ENCODE peak calls at places on chromosomes 12 and 14, in eight cellular contexts. U, Z, F, O, D, I, S and R are unnamed samples.

GRCh38 chr14:101361044-101361443 is 200.3 kb upstream of the DIO3 start:
- DNase-seq in U (no peak), Z (peak; percentile 73), F (no peak), O (no peak), D (no peak), I (no peak), S (no peak), R (no peak)

GRCh38 chr12:9378430-9378835 is 170.2 kb upstream of the PZP start:
- DNase-seq in U (no peak), Z (no peak), F (no peak), O (no peak), D (no peak), I (no peak), S (no peak), R (peak; percentile 30)

GRCh38 chr14:89775161-89775560 is 179.4 kb downstream of the EFCAB11 start:
- DNase-seq in U (no peak), Z (no peak), F (no peak), O (no peak), D (no peak), I (no peak), S (no peak), R (no peak)

GRCh38 chr14:106268013-106268727 is 741.8 kb downstream of the TMEM121 start:
- DNase-seq in U (peak; percentile 93), Z (no peak), F (no peak), O (no peak), D (peak; percentile 70), I (no peak), S (no peak), R (no peak)

GRCh38 chr12:132296063-132296462 is 33.3 kb downstream of the GALNT9 start:
- DNase-seq in U (no peak), Z (no peak), F (no peak), O (no peak), D (no peak), I (no peak), S (no peak), R (no peak)

GRCh38 chr12:117143008-117143532 is 43.9 kb upstream of the TESC start:
- DNase-seq in U (no peak), Z (no peak), F (no peak), O (peak; percentile 63), D (no peak), I (peak; percentile 80), S (no peak), R (peak; percentile 88)

GRCh38 chr12:111503116-111503515 is 96.0 kb downstream of the ATXN2 start:
- DNase-seq in U (no peak), Z (no peak), F (no peak), O (no peak), D (no peak), I (peak; percentile 15), S (peak; percentile 43), R (peak; percentile 26)

GRCh38 chr14:97499790-97500481 is 702.8 kb downstream of the VRK1 start:
- DNase-seq in U (no peak), Z (no peak), F (no peak), O (no peak), D (no peak), I (no peak), S (no peak), R (no peak)

GRCh38 chr12:115983226-115983798 is 294.2 kb downstream of the MED13L start:
- DNase-seq in U (peak; percentile 15), Z (no peak), F (no peak), O (no peak), D (no peak), I (no peak), S (peak; percentile 13), R (no peak)

GRCh38 chr12:124495194-124495983 is 72.0 kb downstream of the NCOR2 start:
- DNase-seq in U (no peak), Z (no peak), F (no peak), O (no peak), D (no peak), I (no peak), S (no peak), R (no peak)

GRCh38 chr14:58771016-58771415 is 133.3 kb downstream of the DACT1 start:
- DNase-seq in U (no peak), Z (no peak), F (no peak), O (no peak), D (no peak), I (no peak), S (no peak), R (no peak)

GRCh38 chr14:83548061-83548839 is 1981.7 kb upstream of the FLRT2 start:
- DNase-seq in U (no peak), Z (no peak), F (no peak), O (peak; percentile 17), D (no peak), I (peak; percentile 52), S (no peak), R (peak; percentile 95)

GRCh38 chr12:82510386-82510785 is 152.1 kb downstream of the METTL25 start:
- DNase-seq in U (no peak), Z (no peak), F (no peak), O (no peak), D (no peak), I (no peak), S (no peak), R (no peak)

GRCh38 chr12:120903382-120903817 is 758 bp downstream of the SPPL3 start:
- DNase-seq in U (peak; percentile 82), Z (peak; percentile 38), F (peak; percentile 82), O (peak; percentile 9), D (peak; percentile 48), I (peak; percentile 43), S (peak; percentile 59), R (peak; percentile 16)

GRCh38 chr14:95495538-95496025 is 20.9 kb downstream of the SYNE3 start:
- DNase-seq in U (peak; percentile 38), Z (no peak), F (no peak), O (no peak), D (no peak), I (no peak), S (no peak), R (no peak)

GRCh38 chr14:67532606-67532997 is 488 bp upstream of the PLEKHH1 start:
- DNase-seq in U (no peak), Z (no peak), F (no peak), O (no peak), D (no peak), I (no peak), S (no peak), R (no peak)

GRCh38 chr14:82388488-82388887 is 854.8 kb upstream of the SEL1L start:
- DNase-seq in U (no peak), Z (no peak), F (no peak), O (no peak), D (no peak), I (no peak), S (no peak), R (no peak)

GRCh38 chr14:89025581-89026236 is 201.3 kb downstream of the TTC8 start:
- DNase-seq in U (no peak), Z (peak; percentile 35), F (no peak), O (no peak), D (no peak), I (peak; percentile 49), S (no peak), R (no peak)

GRCh38 chr14:103315368-103315911 is 18.6 kb upstream of the EIF5 start:
- DNase-seq in U (no peak), Z (no peak), F (no peak), O (peak; percentile 22), D (no peak), I (peak; percentile 85), S (no peak), R (peak; percentile 52)

GRCh38 chr14:76926521-76927251 is 100.5 kb downstream of the LRRC74A start:
- DNase-seq in U (peak; percentile 62), Z (peak; percentile 63), F (peak; percentile 77), O (no peak), D (peak; percentile 47), I (peak; percentile 51), S (peak; percentile 60), R (peak; percentile 68)

GRCh38 chr12:66423290-66423689 is 121.0 kb downstream of the HELB start:
- DNase-seq in U (no peak), Z (no peak), F (no peak), O (no peak), D (no peak), I (no peak), S (no peak), R (peak; percentile 48)

GRCh38 chr12:84247931-84248330 is 664.7 kb downstream of the SLC6A15 start:
- DNase-seq in U (no peak), Z (no peak), F (no peak), O (no peak), D (no peak), I (no peak), S (no peak), R (peak; percentile 9)

GRCh38 chr12:117141097-117141898 is 42.1 kb upstream of the TESC start:
- DNase-seq in U (no peak), Z (no peak), F (no peak), O (no peak), D (no peak), I (no peak), S (no peak), R (no peak)

GRCh38 chr14:57897148-57897547 is 31.3 kb upstream of the SLC35F4 start:
- DNase-seq in U (no peak), Z (no peak), F (no peak), O (no peak), D (no peak), I (no peak), S (no peak), R (no peak)

GRCh38 chr14:50816419-50817047 is 14.4 kb downstream of the NIN start:
- DNase-seq in U (no peak), Z (peak; percentile 26), F (no peak), O (peak; percentile 43), D (no peak), I (peak; percentile 59), S (no peak), R (peak; percentile 50)

GRCh38 chr12:104360157-104360556 is 56.6 kb downstream of the EID3 start:
- DNase-seq in U (no peak), Z (no peak), F (no peak), O (no peak), D (no peak), I (peak; percentile 51), S (no peak), R (peak; percentile 53)

GRCh38 chr12:56333197-56333678 is 562 bp downstream of the PAN2 start:
- DNase-seq in U (no peak), Z (no peak), F (no peak), O (no peak), D (no peak), I (no peak), S (no peak), R (no peak)

GRCh38 chr12:57208946-57209282 is 7.7 kb upstream of the NXPH4 start:
- DNase-seq in U (no peak), Z (no peak), F (peak; percentile 81), O (no peak), D (no peak), I (no peak), S (peak; percentile 77), R (no peak)

GRCh38 chr12:52413202-52413601 is 7.1 kb upstream of the KRT82 start:
- DNase-seq in U (no peak), Z (no peak), F (no peak), O (no peak), D (no peak), I (no peak), S (no peak), R (no peak)

GRCh38 chr14:98701377-98701776 is 570.6 kb downstream of the BCL11B start:
- DNase-seq in U (no peak), Z (no peak), F (no peak), O (no peak), D (no peak), I (no peak), S (no peak), R (no peak)

GRCh38 chr12:2683283-2684025 is 111.3 kb upstream of the FKBP4 start:
- DNase-seq in U (no peak), Z (peak; percentile 8), F (no peak), O (no peak), D (no peak), I (no peak), S (no peak), R (no peak)

GRCh38 chr12:53048033-53048779 is 1.7 kb upstream of the TNS2 start:
- DNase-seq in U (no peak), Z (peak; percentile 71), F (peak; percentile 92), O (no peak), D (no peak), I (no peak), S (peak; percentile 78), R (no peak)

GRCh38 chr12:104957388-104958008 is 592 bp downstream of the SLC41A2 start:
- DNase-seq in U (peak; percentile 42), Z (no peak), F (no peak), O (no peak), D (peak; percentile 13), I (no peak), S (peak; percentile 40), R (no peak)

GRCh38 chr12:114902665-114903393 is 218.9 kb upstream of the TBX3 start:
- DNase-seq in U (no peak), Z (no peak), F (no peak), O (peak; percentile 90), D (no peak), I (peak; percentile 61), S (no peak), R (peak; percentile 68)